ENCODE peak calls at places on chromosomes 5 and 9, in five cellular contexts. Q is natural killer cell; O is activated CD8-positive, alpha-beta memory T cell treated with anti-CD3 and anti-CD28 coated beads, Interleukin-2, amount 10 ng/mL, durations not matched to agents 7 days and 5 days; G is GM12878; R is stimulated activated naive CD8-positive, alpha-beta T cell treated with anti-CD3 and anti-CD28 coated beads, Interleukin-15, amount 100 ng/mL, for 72 hours. Z is an unnamed sample.

GRCh38 chr5:113112435-113112834 is 135.8 kb downstream of the DCP2 start:
- ATAC-seq in Q (no peak), O (no peak), G (no peak), R (no peak), Z (no peak)

GRCh38 chr5:60688980-60689379 is 11.0 kb downstream of the DEPDC1B start:
- ATAC-seq in R (no peak), O (no peak), Q (no peak), G (peak; percentile 47), Z (no peak)

GRCh38 chr9:69470186-69470977 is 145.4 kb downstream of the ENTREP1 start:
- ATAC-seq in O (no peak), R (no peak), Q (no peak), G (no peak), Z (no peak)

GRCh38 chr9:5714501-5715401 is 85.8 kb downstream of the RIC1 start:
- ATAC-seq in G (peak; percentile 19), Q (no peak), R (peak; percentile 63), O (no peak), Z (no peak)

GRCh38 chr5:144457160-144457559 is 286.5 kb downstream of the KCTD16 start:
- ATAC-seq in Q (no peak), R (no peak), O (no peak), G (no peak), Z (no peak)

GRCh38 chr9:36031774-36032565 is 4.7 kb upstream of the RECK start:
- ATAC-seq in O (no peak), G (no peak), Q (no peak), R (no peak), Z (no peak)

GRCh38 chr9:117549444-117549843 is 134.6 kb upstream of the ASTN2 start:
- ATAC-seq in O (no peak), G (no peak), Q (no peak), R (no peak), Z (no peak)

GRCh38 chr9:91883503-91883902 is 66.5 kb downstream of the ROR2 start:
- ATAC-seq in R (no peak), G (no peak), Q (no peak), O (no peak), Z (no peak)

GRCh38 chr9:108186996-108187395 is 668.8 kb downstream of the ACTL7B start:
- ATAC-seq in Q (no peak), G (no peak), R (no peak), O (no peak), Z (no peak)

GRCh38 chr5:107104040-107104773 is 566.5 kb downstream of the EFNA5 start:
- ATAC-seq in G (peak; percentile 34), Q (no peak), R (no peak), O (no peak), Z (peak; percentile 31)

GRCh38 chr9:125932012-125932411 is 184.8 kb downstream of the PBX3 start:
- ATAC-seq in O (no peak), Q (no peak), R (no peak), G (no peak), Z (no peak)

GRCh38 chr9:95505072-95505471 is 11.7 kb downstream of the PTCH1 start:
- ATAC-seq in G (no peak), Q (no peak), O (no peak), R (no peak), Z (no peak)